ENCODE peak calls at places on chromosomes 13 and 19, in seven cellular contexts. V is AG04450, K is stomach, Y is neural progenitor cell, S is uterus, Q is mammary epithelial cell, E is cardiac fibroblast. B is an unnamed sample.

GRCh38 chr13:113001251-113002140 is 32.5 kb downstream of the MCF2L start:
- DNase-seq in K (peak), S (no peak), E (no peak), V (no peak), Q (no peak), Y (peak), B (no peak)

GRCh38 chr13:30186644-30187431 is 120.5 kb downstream of the KATNAL1 start:
- DNase-seq in Q (no peak), K (no peak), V (no peak), S (no peak), E (no peak), Y (peak), B (no peak)

GRCh38 chr19:18859676-18860301 is 28.0 kb downstream of the UPF1 start:
- DNase-seq in Y (no peak), S (peak), E (no peak), Q (no peak), V (no peak), K (no peak), B (no peak)

GRCh38 chr13:52010890-52011689 is at the start of gene ATP7B:
- DNase-seq in Y (peak), Q (no peak), V (no peak), K (no peak), S (no peak), E (no peak), B (no peak)

GRCh38 chr19:44010468-44010867 is 7.7 kb downstream of the ZNF230 start:
- DNase-seq in Q (no peak), K (no peak), E (no peak), S (no peak), V (no peak), Y (no peak), B (no peak)

GRCh38 chr19:4234862-4235201 is 5.5 kb downstream of the EBI3 start:
- DNase-seq in K (no peak), E (no peak), S (no peak), V (no peak), Q (no peak), Y (no peak), B (no peak)

GRCh38 chr19:38193445-38193844 is 30.6 kb downstream of the DPF1 start:
- DNase-seq in K (no peak), E (no peak), S (no peak), Y (no peak), Q (no peak), V (no peak), B (no peak)

GRCh38 chr13:110047511-110047910 is 259.4 kb downstream of the COL4A1 start:
- DNase-seq in V (peak), Q (no peak), Y (no peak), E (peak), K (peak), S (peak), B (peak)

GRCh38 chr19:42270346-42271044 is 1.4 kb downstream of the CIC start:
- DNase-seq in K (peak), Q (peak), V (no peak), E (peak), Y (no peak), S (peak), B (no peak)

GRCh38 chr19:29805026-29805925 is 6.5 kb upstream of the CCNE1 start:
- DNase-seq in E (peak), S (no peak), K (no peak), Y (no peak), V (no peak), Q (peak), B (no peak)

GRCh38 chr19:21580101-21580500 is 74.7 kb downstream of the ZNF429 start:
- DNase-seq in S (no peak), E (no peak), Y (no peak), K (no peak), V (no peak), Q (no peak), B (no peak)

GRCh38 chr19:21571316-21571715 is 65.9 kb downstream of the ZNF429 start:
- DNase-seq in Q (no peak), V (no peak), S (no peak), E (no peak), K (no peak), Y (no peak), B (no peak)

GRCh38 chr19:21568816-21569496 is 63.6 kb downstream of the ZNF429 start:
- DNase-seq in K (peak), V (no peak), Y (no peak), Q (no peak), E (peak), S (peak), B (peak)

GRCh38 chr19:21569497-21569870 is 64.1 kb downstream of the ZNF429 start:
- DNase-seq in Y (no peak), S (no peak), K (no peak), Q (no peak), E (peak), V (no peak), B (no peak)

DNA sequence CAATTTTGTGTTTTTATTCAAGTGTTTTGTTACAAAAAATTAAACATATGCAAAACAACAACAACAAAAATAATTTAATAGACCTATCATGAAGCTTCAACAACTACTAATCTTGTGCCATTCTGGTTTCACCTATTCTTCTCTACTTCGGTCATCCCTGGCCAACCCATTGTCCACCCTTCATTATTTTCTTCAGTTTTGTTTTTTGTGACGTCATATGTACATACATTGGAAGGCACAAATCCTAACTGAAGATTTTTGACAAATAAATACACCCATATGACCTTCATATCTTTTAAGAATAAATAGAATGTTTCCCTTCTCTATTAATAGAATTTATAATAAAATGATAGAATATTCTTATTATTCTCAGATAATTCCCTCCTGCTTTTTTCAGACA is 69.2 kb downstream of the ZNF429 start:
- DNase-seq in Q (no peak), S (no peak), V (no peak), E (no peak), Y (no peak), K (no peak), B (no peak)
- H3K4me3 ChIP-seq in Q (no peak), S (no peak), V (no peak), E (no peak), Y (no peak), K (no peak), B (no peak)

GRCh38 chr19:13843104-13843921 is 33.6 kb upstream of the NANOS3 start:
- DNase-seq in Q (peak), E (peak), K (peak), S (peak), V (no peak), Y (peak), B (no peak)

GRCh38 chr19:13841339-13842293 is 35.3 kb upstream of the NANOS3 start:
- DNase-seq in V (no peak), Q (peak), Y (no peak), S (no peak), K (peak), E (peak), B (no peak)

GRCh38 chr19:13844130-13844631 is 32.8 kb upstream of the NANOS3 start:
- DNase-seq in S (no peak), V (no peak), Y (no peak), K (no peak), Q (peak), E (no peak), B (no peak)

GRCh38 chr19:13840751-13841338 is 36.1 kb upstream of the NANOS3 start:
- DNase-seq in K (no peak), E (peak), Y (no peak), Q (no peak), V (no peak), S (no peak), B (no peak)

DNA sequence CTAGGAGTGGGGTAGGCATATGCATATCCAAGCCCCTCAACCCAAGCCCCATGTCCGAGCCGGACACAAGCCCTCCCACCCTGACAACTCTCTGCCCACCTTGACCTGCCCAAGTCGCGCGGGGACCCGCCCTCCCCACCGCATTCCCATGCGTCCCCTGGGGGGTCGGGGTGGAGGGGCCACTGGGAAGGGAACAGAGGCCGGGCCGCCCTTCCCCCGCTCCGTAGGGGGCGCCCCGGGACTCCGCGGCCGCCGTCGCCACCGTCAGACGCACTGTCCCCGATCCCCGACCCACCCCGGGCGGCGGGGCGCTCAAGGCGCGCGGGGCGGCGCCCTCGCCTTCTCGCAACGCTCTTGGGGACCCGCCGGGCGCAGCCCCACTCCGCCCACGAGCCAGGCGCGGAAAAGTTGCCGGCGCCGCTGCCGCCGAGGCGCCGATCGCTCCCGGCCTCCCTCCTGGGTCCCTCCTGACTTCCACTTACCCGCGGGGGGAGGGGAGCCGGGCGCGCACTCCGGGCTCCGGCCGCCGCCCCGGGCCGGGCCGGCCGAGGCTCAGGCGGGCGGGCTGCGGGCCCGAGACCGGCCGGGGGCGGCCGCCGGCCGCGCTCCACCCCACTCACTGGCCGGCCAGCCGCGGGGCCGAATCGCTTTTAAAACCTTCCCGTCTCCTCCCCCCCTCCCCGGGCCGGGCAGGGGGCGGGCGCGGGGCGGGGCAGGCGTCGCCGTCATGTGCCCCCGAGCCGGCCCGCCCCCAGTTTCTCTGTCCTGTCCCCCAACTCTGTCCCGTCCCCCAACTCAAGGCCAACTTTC is 34.4 kb upstream of the NANOS3 start:
- DNase-seq in E (peak), S (peak), K (peak), V (no peak), Y (peak), Q (peak), B (no peak)
- TF ChIP-seq CTCF in E (no peak), S (peak), K (peak), V (no peak), Y (peak), Q (no peak), B (no peak)

GRCh38 chr13:80336335-80336734 is 4.6 kb downstream of the SPRY2 start:
- DNase-seq in K (no peak), S (no peak), V (no peak), Q (peak), Y (no peak), E (peak), B (no peak)
- H3K4me3 ChIP-seq in K (peak), S (peak), V (no peak), Q (peak), Y (no peak), E (peak), B (peak)

DNA sequence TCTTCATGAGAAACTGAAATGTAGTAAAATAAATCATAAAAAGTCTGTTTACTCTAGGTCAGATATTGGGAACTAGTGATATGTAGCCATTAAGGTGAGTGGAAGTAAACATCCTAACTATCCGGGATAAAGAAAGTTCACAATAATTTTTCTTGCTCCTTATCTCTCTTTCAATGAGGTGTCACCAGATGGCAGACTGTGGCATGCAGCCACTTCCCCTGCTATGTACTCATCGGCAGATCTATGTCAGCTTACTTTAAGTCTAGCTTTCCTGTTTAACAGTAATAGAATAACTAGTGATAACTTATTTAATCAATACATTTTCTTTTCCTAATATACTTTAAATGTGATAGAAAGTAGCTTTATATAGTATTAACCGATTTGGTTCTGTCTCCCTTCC is 181.9 kb downstream of the NDFIP2 start:
- DNase-seq in E (no peak), Y (no peak), K (no peak), V (no peak), S (no peak), Q (no peak), B (no peak)
- TF ChIP-seq CTCF in E (no peak), Y (peak), K (no peak), V (no peak), S (no peak), Q (no peak), B (no peak)

GRCh38 chr13:99972190-99972731 is 694 bp upstream of the ZIC5 start:
- DNase-seq in K (no peak), V (no peak), Q (no peak), S (no peak), Y (peak), E (no peak), B (no peak)

GRCh38 chr13:99974939-99975561 is 3.5 kb upstream of the ZIC5 start:
- DNase-seq in V (no peak), E (no peak), Q (no peak), K (peak), S (peak), Y (peak), B (no peak)

GRCh38 chr13:99973163-99973785 is 1.7 kb upstream of the ZIC5 start:
- DNase-seq in E (no peak), Q (no peak), V (no peak), Y (no peak), K (no peak), S (no peak), B (no peak)

GRCh38 chr13:99974296-99974938 is 2.9 kb upstream of the ZIC5 start:
- DNase-seq in Y (peak), S (peak), V (no peak), Q (no peak), E (no peak), K (no peak), B (no peak)

GRCh38 chr13:99973786-99974185 is 2.2 kb upstream of the ZIC5 start:
- DNase-seq in Q (no peak), S (no peak), V (no peak), Y (no peak), K (no peak), E (no peak), B (no peak)
- H3K4me3 ChIP-seq in Q (no peak), S (no peak), V (no peak), Y (peak), K (no peak), E (no peak), B (no peak)

GRCh38 chr19:50555447-50556235 is 12.6 kb downstream of the LRRC4B start:
- DNase-seq in Q (no peak), S (no peak), Y (peak), V (no peak), E (no peak), K (no peak), B (no peak)

GRCh38 chr19:50555033-50555432 is 13.2 kb downstream of the LRRC4B start:
- DNase-seq in K (no peak), E (no peak), Y (no peak), Q (no peak), V (no peak), S (no peak), B (no peak)

GRCh38 chr19:50558039-50558438 is 10.2 kb downstream of the LRRC4B start:
- DNase-seq in Q (no peak), E (no peak), Y (no peak), S (no peak), V (no peak), K (no peak), B (no peak)

GRCh38 chr19:50557009-50557613 is 11.1 kb downstream of the LRRC4B start:
- DNase-seq in V (no peak), S (no peak), E (no peak), Y (peak), K (no peak), Q (no peak), B (no peak)

GRCh38 chr19:50556236-50557008 is 11.8 kb downstream of the LRRC4B start:
- DNase-seq in V (peak), Q (peak), K (peak), E (peak), S (peak), Y (peak), B (peak)
- TF ChIP-seq CTCF in V (peak), Q (peak), K (peak), E (peak), S (peak), Y (peak), B (peak)